ENCODE peak calls at places on chromosome 13, in six cellular contexts. One of them, this sample, is unnamed.

GRCh38 chr13:96809366-96810096 is 184.7 kb downstream of the OXGR1 start:
- DNase-seq in HFFc6: no peak
- DNase-seq in NB4: no peak
- DNase-seq in CD8-positive, alpha-beta T cell: no peak
- DNase-seq in fibroblast of pulmonary artery: no peak
- DNase-seq in Calu3: no peak
- DNase-seq in this sample: no peak

GRCh38 chr13:25847145-25847544 is 204.7 kb downstream of the SHISA2 start:
- DNase-seq in HFFc6: no peak
- DNase-seq in Calu3: no peak
- DNase-seq in NB4: peak
- DNase-seq in CD8-positive, alpha-beta T cell: no peak
- DNase-seq in fibroblast of pulmonary artery: no peak
- DNase-seq in this sample: no peak

GRCh38 chr13:104831823-104832222 is 1703.6 kb downstream of the EFNB2 start:
- DNase-seq in fibroblast of pulmonary artery: no peak
- DNase-seq in CD8-positive, alpha-beta T cell: no peak
- DNase-seq in NB4: no peak
- DNase-seq in HFFc6: no peak
- DNase-seq in Calu3: no peak
- DNase-seq in this sample: no peak

GRCh38 chr13:111253334-111253872 is 67.0 kb upstream of the TEX29 start:
- DNase-seq in HFFc6: no peak
- DNase-seq in fibroblast of pulmonary artery: peak
- DNase-seq in Calu3: no peak
- DNase-seq in CD8-positive, alpha-beta T cell: no peak
- DNase-seq in NB4: no peak
- DNase-seq in this sample: no peak

GRCh38 chr13:110109910-110110309 is 197.0 kb downstream of the COL4A1 start:
- DNase-seq in Calu3: no peak
- DNase-seq in fibroblast of pulmonary artery: peak
- DNase-seq in CD8-positive, alpha-beta T cell: no peak
- DNase-seq in NB4: peak
- DNase-seq in HFFc6: peak
- DNase-seq in this sample: no peak

GRCh38 chr13:97549201-97549600 is 115.2 kb downstream of the RAP2A start:
- DNase-seq in NB4: no peak
- DNase-seq in fibroblast of pulmonary artery: no peak
- DNase-seq in Calu3: no peak
- DNase-seq in HFFc6: no peak
- DNase-seq in CD8-positive, alpha-beta T cell: no peak
- DNase-seq in this sample: no peak

GRCh38 chr13:85529216-85529590 is 270.0 kb downstream of the SLITRK6 start:
- DNase-seq in NB4: no peak
- DNase-seq in fibroblast of pulmonary artery: no peak
- DNase-seq in HFFc6: peak
- DNase-seq in Calu3: no peak
- DNase-seq in CD8-positive, alpha-beta T cell: no peak
- DNase-seq in this sample: no peak

GRCh38 chr13:53368948-53369347 is 340.3 kb downstream of the OLFM4 start:
- DNase-seq in HFFc6: no peak
- DNase-seq in Calu3: no peak
- DNase-seq in fibroblast of pulmonary artery: no peak
- DNase-seq in NB4: no peak
- DNase-seq in CD8-positive, alpha-beta T cell: no peak
- DNase-seq in this sample: no peak

GRCh38 chr13:45737571-45738002 is 35.5 kb downstream of the CBY2 start:
- DNase-seq in NB4: peak
- DNase-seq in fibroblast of pulmonary artery: no peak
- DNase-seq in Calu3: no peak
- DNase-seq in HFFc6: no peak
- DNase-seq in CD8-positive, alpha-beta T cell: no peak
- DNase-seq in this sample: no peak
- TF ChIP-seq CTCF in NB4: peak
- TF ChIP-seq CTCF in fibroblast of pulmonary artery: peak
- TF ChIP-seq CTCF in Calu3: no peak
- TF ChIP-seq CTCF in HFFc6: peak
- TF ChIP-seq CTCF in CD8-positive, alpha-beta T cell: no peak
- TF ChIP-seq CTCF in this sample: peak

GRCh38 chr13:33678906-33679657 is 138.9 kb upstream of the RFC3 start:
- DNase-seq in HFFc6: no peak
- DNase-seq in Calu3: peak
- DNase-seq in CD8-positive, alpha-beta T cell: peak
- DNase-seq in fibroblast of pulmonary artery: peak
- DNase-seq in NB4: no peak
- DNase-seq in this sample: no peak

GRCh38 chr13:33677215-33677614 is 140.7 kb upstream of the RFC3 start:
- DNase-seq in NB4: no peak
- DNase-seq in CD8-positive, alpha-beta T cell: no peak
- DNase-seq in fibroblast of pulmonary artery: no peak
- DNase-seq in Calu3: no peak
- DNase-seq in HFFc6: no peak
- DNase-seq in this sample: no peak

GRCh38 chr13:33679658-33680012 is 138.3 kb upstream of the RFC3 start:
- DNase-seq in HFFc6: no peak
- DNase-seq in CD8-positive, alpha-beta T cell: no peak
- DNase-seq in Calu3: no peak
- DNase-seq in fibroblast of pulmonary artery: no peak
- DNase-seq in NB4: no peak
- DNase-seq in this sample: no peak

GRCh38 chr13:33676700-33677048 is 141.3 kb upstream of the RFC3 start:
- DNase-seq in Calu3: peak
- DNase-seq in fibroblast of pulmonary artery: peak
- DNase-seq in CD8-positive, alpha-beta T cell: no peak
- DNase-seq in NB4: peak
- DNase-seq in HFFc6: peak
- DNase-seq in this sample: no peak

DNA sequence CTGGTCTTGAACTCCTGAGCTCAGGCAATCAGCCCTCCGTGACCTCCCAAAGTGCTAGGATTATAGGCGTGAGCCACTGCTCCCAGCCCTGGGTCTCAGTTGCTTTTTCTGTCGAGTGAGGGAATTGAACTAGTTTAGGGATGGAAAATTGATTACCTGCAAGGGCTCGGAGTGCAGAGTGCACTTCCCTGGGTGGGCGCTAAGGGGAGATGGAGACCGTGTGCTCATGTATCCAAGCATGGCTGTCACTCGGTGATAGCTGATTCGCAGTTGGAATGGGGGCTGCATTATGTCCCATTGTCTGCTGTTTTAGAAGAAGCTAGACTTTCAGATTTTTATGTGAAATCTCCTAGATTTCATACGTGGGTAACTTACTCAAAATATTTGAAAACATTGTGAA is 139.9 kb upstream of the RFC3 start:
- DNase-seq in fibroblast of pulmonary artery: no peak
- DNase-seq in Calu3: no peak
- DNase-seq in CD8-positive, alpha-beta T cell: no peak
- DNase-seq in NB4: no peak
- DNase-seq in HFFc6: no peak
- DNase-seq in this sample: no peak
- TF ChIP-seq CTCF in fibroblast of pulmonary artery: no peak
- TF ChIP-seq CTCF in Calu3: no peak
- TF ChIP-seq CTCF in CD8-positive, alpha-beta T cell: no peak
- TF ChIP-seq CTCF in NB4: no peak
- TF ChIP-seq CTCF in HFFc6: no peak
- TF ChIP-seq CTCF in this sample: no peak

DNA sequence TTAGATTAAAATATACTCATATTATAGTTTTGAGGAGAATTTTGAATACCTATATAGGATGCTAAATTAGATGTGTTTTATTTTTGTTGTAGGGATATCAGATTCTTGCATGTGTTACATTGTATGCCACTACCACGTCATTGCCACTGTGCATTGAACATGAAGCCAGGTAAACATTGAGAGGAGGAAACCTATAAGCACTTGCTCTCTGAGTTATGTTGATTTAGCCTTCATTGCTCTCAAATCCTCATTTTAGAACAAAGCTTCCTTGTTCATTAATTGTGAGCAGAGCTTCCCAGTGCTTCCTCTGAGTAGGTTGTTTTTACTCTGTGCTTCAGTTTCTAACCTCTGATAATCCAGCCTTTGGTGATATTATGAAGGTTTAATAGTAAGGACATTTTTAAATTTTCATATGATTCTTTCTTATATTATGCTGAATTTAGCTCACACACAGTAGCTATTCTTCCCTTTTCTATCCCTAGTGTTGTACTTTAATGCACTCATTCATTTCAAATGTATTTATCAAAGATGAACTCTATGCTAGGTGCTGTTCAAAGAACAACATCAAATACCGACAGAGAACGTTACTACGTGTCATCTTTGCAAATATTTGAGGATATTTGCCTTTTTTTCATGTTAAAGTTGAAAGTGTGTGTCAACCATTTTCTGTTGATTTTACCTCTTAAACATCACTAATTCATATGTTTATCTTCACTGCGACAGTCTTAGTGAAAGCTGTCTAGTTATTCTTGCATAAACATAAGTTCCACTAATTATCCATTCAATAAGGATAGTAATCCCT is 1448.0 kb upstream of the MIR17HG start:
- DNase-seq in Calu3: no peak
- DNase-seq in fibroblast of pulmonary artery: no peak
- DNase-seq in NB4: no peak
- DNase-seq in CD8-positive, alpha-beta T cell: no peak
- DNase-seq in HFFc6: no peak
- DNase-seq in this sample: no peak
- TF ChIP-seq CTCF in Calu3: no peak
- TF ChIP-seq CTCF in fibroblast of pulmonary artery: no peak
- TF ChIP-seq CTCF in NB4: no peak
- TF ChIP-seq CTCF in CD8-positive, alpha-beta T cell: no peak
- TF ChIP-seq CTCF in HFFc6: no peak
- TF ChIP-seq CTCF in this sample: no peak

DNA sequence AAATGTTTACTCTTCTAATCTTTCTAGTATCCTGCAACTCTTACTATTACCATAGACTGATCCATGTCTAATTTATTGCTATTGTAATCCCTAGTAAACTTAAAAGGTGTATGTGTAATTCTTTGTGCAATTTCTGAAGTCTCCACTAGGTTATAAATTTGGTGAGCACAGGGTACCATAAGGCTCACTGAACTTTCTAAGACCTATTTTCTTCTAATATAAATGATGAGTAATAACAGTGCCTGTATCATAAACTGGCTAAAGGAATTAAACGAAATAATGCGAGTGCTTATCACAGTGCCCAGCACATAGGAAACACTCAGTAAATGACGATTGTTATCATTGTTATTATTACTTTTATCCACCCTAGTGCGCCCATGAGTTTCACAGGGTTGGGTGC is 119.1 kb downstream of the KLF12 start:
- DNase-seq in Calu3: no peak
- DNase-seq in fibroblast of pulmonary artery: peak
- DNase-seq in CD8-positive, alpha-beta T cell: no peak
- DNase-seq in HFFc6: peak
- DNase-seq in NB4: no peak
- DNase-seq in this sample: no peak
- TF ChIP-seq CTCF in Calu3: no peak
- TF ChIP-seq CTCF in fibroblast of pulmonary artery: peak
- TF ChIP-seq CTCF in CD8-positive, alpha-beta T cell: peak
- TF ChIP-seq CTCF in HFFc6: peak
- TF ChIP-seq CTCF in NB4: no peak
- TF ChIP-seq CTCF in this sample: peak